ENCODE peak calls at places on chromosomes 4 and X, in four cellular contexts. P is K562, R is GM12878, F is GM12891. E is an unnamed sample.

GRCh38 chr4:40846556-40846955 is 96.8 kb downstream of the NSUN7 start:
- DNase-seq in P (no peak), R (no peak), F (no peak), E (no peak)

GRCh38 chrX:56728321-56728720 is 722 bp upstream of the NBDY start:
- DNase-seq in P (no peak), R (no peak), F (no peak), E (no peak)

GRCh38 chr4:169270156-169270809 is 473 bp downstream of the SH3RF1 start:
- DNase-seq in P (peak; percentile 20), R (no peak), F (peak; percentile 63), E (peak; percentile 43)

GRCh38 chr4:99848576-99848975 is 31.9 kb downstream of the DAPP1 start:
- DNase-seq in P (no peak), R (peak; percentile 68), F (no peak), E (no peak)

GRCh38 chrX:49111846-49112245 is 11.7 kb downstream of the GPKOW start:
- DNase-seq in P (no peak), R (no peak), F (no peak), E (no peak)

GRCh38 chr4:184953421-184953820 is 64.9 kb upstream of the HELT start:
- DNase-seq in P (no peak), R (no peak), F (no peak), E (no peak)

GRCh38 chrX:119758682-119759332 is 419 bp downstream of the SOWAHD start:
- DNase-seq in P (peak; percentile 29), R (no peak), F (no peak), E (no peak)

GRCh38 chrX:8743126-8743732 is 11.3 kb upstream of the ANOS1 start:
- DNase-seq in P (peak; percentile 59), R (no peak), F (no peak), E (peak; percentile 56)

GRCh38 chrX:136199365-136199764 is 51.8 kb downstream of the MAP7D3 start:
- DNase-seq in P (no peak), R (no peak), F (no peak), E (no peak)

GRCh38 chr4:7238300-7238960 is 46.1 kb downstream of the SORCS2 start:
- DNase-seq in P (peak; percentile 16), R (no peak), F (no peak), E (no peak)

GRCh38 chr4:88286897-88287296 is 2.5 kb upstream of the PPM1K start:
- DNase-seq in P (no peak), R (no peak), F (no peak), E (no peak)

GRCh38 chrX:28586891-28587635 is at the start of gene IL1RAPL1:
- DNase-seq in P (no peak), R (no peak), F (no peak), E (no peak)

GRCh38 chrX:14832591-14832990 is 40.3 kb downstream of the FANCB start:
- DNase-seq in P (no peak), R (no peak), F (no peak), E (no peak)

DNA sequence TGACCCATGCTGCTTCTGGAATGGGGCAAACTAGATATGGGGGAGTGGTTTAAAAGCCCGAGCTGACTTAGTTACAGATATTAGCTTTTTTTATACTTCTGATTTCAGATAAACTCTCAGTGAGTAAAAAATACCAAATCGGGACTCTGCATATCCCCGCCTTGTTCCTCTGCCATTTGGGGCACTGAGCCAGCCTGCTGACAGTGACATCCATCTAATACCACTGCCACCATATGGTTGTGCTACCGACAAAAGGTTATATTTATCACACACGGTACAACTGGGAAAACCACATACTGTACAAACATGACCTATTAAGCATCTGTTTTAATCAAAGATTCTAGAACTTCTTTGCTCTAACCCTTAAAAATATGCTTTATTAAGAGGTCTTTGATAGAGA is 78.7 kb downstream of the GALNT7 start:
- DNase-seq in P (no peak), R (no peak), F (no peak), E (no peak)
- TF ChIP-seq SPI1 in P (no peak), R (no peak), F (no peak), E (no peak)

GRCh38 chr4:21454196-21454595 is 494.4 kb downstream of the KCNIP4 start:
- DNase-seq in P (no peak), R (no peak), F (no peak), E (no peak)

GRCh38 chr4:21447320-21448055 is 501.1 kb downstream of the KCNIP4 start:
- DNase-seq in P (no peak), R (no peak), F (no peak), E (no peak)

GRCh38 chr4:21450331-21450730 is 498.2 kb downstream of the KCNIP4 start:
- DNase-seq in P (no peak), R (no peak), F (no peak), E (no peak)

GRCh38 chr4:21452931-21453330 is 495.6 kb downstream of the KCNIP4 start:
- DNase-seq in P (no peak), R (no peak), F (no peak), E (no peak)

GRCh38 chr4:21451032-21451431 is 497.5 kb downstream of the KCNIP4 start:
- DNase-seq in P (no peak), R (no peak), F (no peak), E (no peak)
- TF ChIP-seq SPI1 in P (no peak), R (no peak), F (no peak), E (no peak)

GRCh38 chrX:132501606-132502005 is 12.8 kb upstream of the MBNL3 start:
- DNase-seq in P (no peak), R (no peak), F (no peak), E (no peak)
- TF ChIP-seq SPI1 in P (no peak), R (no peak), F (no peak), E (no peak)

DNA sequence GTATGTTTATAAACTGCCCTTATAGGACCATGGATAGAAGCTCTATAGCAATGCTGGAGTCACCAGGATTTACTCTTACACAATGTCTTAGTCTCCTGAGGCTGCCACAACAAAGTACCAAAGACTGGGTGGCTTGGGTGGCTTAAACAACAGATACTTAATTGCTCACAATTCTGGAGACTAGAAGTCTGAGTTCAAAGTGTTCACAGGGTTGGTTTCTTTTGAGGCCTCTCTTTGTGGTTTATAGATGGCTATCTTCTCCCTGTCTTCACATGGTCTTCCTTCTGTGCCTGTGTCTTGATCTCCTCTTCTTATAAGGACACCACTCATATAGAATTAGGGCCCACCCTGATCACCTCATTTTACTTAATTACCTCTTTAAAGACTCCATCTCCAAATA is 2.0 kb upstream of the TRPC3 start:
- DNase-seq in P (no peak), R (no peak), F (no peak), E (no peak)
- TF ChIP-seq SPI1 in P (no peak), R (no peak), F (no peak), E (no peak)